ENCODE peak calls at places on chromosomes 4 and X, in four cellular contexts. S is mucosa of descending colon, H is lower lobe of right lung, I is GM23338. P is an unnamed sample.
A peak's percentile ranks its signal among the peaks of the same experiment; 100 is the strongest.

GRCh38 chr4:73477176-73477575 is 4.4 kb upstream of the AFM start:
- DNase-seq in I (no peak), H (no peak), S (no peak), P (no peak)

GRCh38 chrX:22097295-22097694 is 65.2 kb downstream of the PHEX start:
- DNase-seq in I (no peak), S (no peak), H (no peak), P (no peak)

GRCh38 chr4:180665994-180666818 is 1577.0 kb upstream of the TENM3 start:
- DNase-seq in S (peak; percentile 10), H (no peak), I (peak; percentile 88), P (no peak)

GRCh38 chrX:134840370-134840769 is 150.4 kb upstream of the SMIM10 start:
- DNase-seq in I (no peak), H (no peak), S (no peak), P (no peak)

GRCh38 chr4:6767725-6768538 is 14.6 kb upstream of the KIAA0232 start:
- DNase-seq in I (no peak), S (peak; percentile 75), H (peak; percentile 39), P (peak; percentile 44)

GRCh38 chrX:56233682-56234081 is 1.5 kb downstream of the KLF8 start:
- DNase-seq in H (peak; percentile 76), S (peak; percentile 51), I (peak; percentile 74), P (peak; percentile 63)

GRCh38 chr4:15385928-15386327 is 41.9 kb upstream of the C1QTNF7 start:
- DNase-seq in S (no peak), I (no peak), H (no peak), P (peak; percentile 52)

GRCh38 chr4:164888096-164888495 is 11.1 kb downstream of the APELA start:
- DNase-seq in S (no peak), H (no peak), I (no peak), P (no peak)

GRCh38 chr4:119131160-119131559 is 4.5 kb upstream of the MYOZ2 start:
- DNase-seq in S (no peak), H (no peak), I (no peak), P (no peak)

GRCh38 chrX:153662266-153662665 is 11.3 kb downstream of the PNCK start:
- DNase-seq in H (peak; percentile 65), S (peak; percentile 82), I (peak; percentile 81), P (peak; percentile 38)

GRCh38 chr4:156158747-156159146 is 205.1 kb upstream of the CTSO start:
- DNase-seq in I (no peak), S (no peak), H (no peak), P (no peak)

GRCh38 chr4:156154978-156155377 is 201.3 kb upstream of the CTSO start:
- DNase-seq in H (no peak), S (no peak), I (no peak), P (no peak)
- TF ChIP-seq CTCF in H (no peak), S (no peak), I (peak; percentile 20), P (no peak)

GRCh38 chr4:76277667-76278066 is 26.1 kb downstream of the FAM47E start:
- DNase-seq in H (no peak), I (no peak), S (no peak), P (no peak)

GRCh38 chr4:76276813-76277212 is 25.3 kb downstream of the FAM47E start:
- DNase-seq in H (no peak), I (no peak), S (no peak), P (no peak)

GRCh38 chr4:76279462-76279861 is 27.1 kb upstream of the STBD1 start:
- DNase-seq in I (no peak), S (no peak), H (no peak), P (no peak)

GRCh38 chr4:76280488-76281441 is 25.8 kb upstream of the STBD1 start:
- DNase-seq in I (no peak), H (no peak), S (no peak), P (no peak)

GRCh38 chr4:76278583-76278982 is 27.1 kb downstream of the FAM47E start:
- DNase-seq in S (no peak), H (no peak), I (no peak), P (no peak)
- H3K4me1 ChIP-seq in S (peaks cover 27% of the 10 kb centered on the region), H (no peaks in the 10 kb centered on the region), I (no peaks in the 10 kb centered on the region), P (peaks cover 9% of the 10 kb centered on the region)

GRCh38 chr4:106806158-106806797 is 229.8 kb downstream of the DKK2 start:
- DNase-seq in H (no peak), I (no peak), S (no peak), P (no peak)

GRCh38 chr4:106810122-106810521 is 226.0 kb downstream of the DKK2 start:
- DNase-seq in S (no peak), I (no peak), H (no peak), P (no peak)

GRCh38 chr4:106803107-106803506 is 233.0 kb downstream of the DKK2 start:
- DNase-seq in I (no peak), S (no peak), H (no peak), P (no peak)

DNA sequence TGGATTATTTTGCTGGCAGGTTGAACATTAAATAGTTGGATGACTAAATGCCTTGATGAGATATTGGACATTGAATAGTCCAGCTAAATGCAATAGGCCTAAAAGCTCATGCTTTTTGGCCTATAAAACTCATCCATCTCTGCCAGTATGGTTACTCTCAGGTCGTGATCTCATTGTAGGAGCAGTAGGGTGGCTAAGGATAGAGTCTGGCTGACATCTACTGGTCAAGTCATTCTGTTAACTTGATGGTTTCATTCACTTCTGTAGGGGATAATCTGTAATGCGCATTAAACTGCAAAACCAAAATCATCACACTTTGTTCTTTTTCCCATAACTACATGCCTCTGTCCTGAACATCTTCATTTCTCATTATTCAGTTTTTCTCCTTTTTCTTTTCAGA is 227.0 kb downstream of the DKK2 start:
- DNase-seq in I (peak; percentile 35), S (peak; percentile 38), H (no peak), P (no peak)
- TF ChIP-seq CTCF in I (peak; percentile 55), S (no peak), H (peak; percentile 29), P (no peak)

GRCh38 chr4:93448691-93449293 is 379.8 kb upstream of the ATOH1 start:
- DNase-seq in I (no peak), S (no peak), H (no peak), P (no peak)
- H3K4me1 ChIP-seq in I (no peaks in the 10 kb centered on the region), S (no peaks in the 10 kb centered on the region), H (no peaks in the 10 kb centered on the region), P (no peaks in the 10 kb centered on the region)

DNA sequence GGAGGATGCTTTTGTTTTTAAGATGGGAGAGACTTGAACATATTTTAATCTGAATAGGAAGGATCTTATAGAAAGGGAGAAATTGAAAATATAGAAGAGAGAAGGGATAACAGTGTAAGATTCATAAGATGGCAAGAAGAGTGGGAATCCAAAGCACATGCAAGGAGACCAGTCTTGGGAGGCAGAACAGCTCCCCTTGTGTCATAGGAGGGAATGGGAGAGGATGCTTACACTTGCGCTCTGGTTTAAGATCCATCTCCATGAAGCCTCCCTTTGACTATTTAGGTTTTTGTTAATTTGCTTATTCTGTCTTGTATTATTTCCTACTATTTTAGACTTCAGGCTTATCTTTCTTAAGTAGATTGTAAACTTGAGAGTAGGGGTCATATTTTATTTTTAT is 42.7 kb downstream of the KIF4A start:
- DNase-seq in S (no peak), I (peak; percentile 20), H (no peak), P (no peak)
- TF ChIP-seq CTCF in S (no peak), I (peak; percentile 35), H (no peak), P (no peak)

GRCh38 chrX:53282313-53282712 is 929 bp upstream of the IQSEC2 start:
- DNase-seq in S (peak; percentile 13), I (no peak), H (no peak), P (peak; percentile 59)

GRCh38 chrX:53283567-53283966 is 2.2 kb upstream of the IQSEC2 start:
- DNase-seq in H (no peak), S (no peak), I (no peak), P (no peak)

GRCh38 chrX:53281321-53281822 is at the start of gene IQSEC2:
- DNase-seq in S (peak; percentile 88), H (peak; percentile 86), I (peak; percentile 59), P (peak; percentile 91)

GRCh38 chrX:53284684-53285447 is 3.5 kb upstream of the IQSEC2 start:
- DNase-seq in H (peak; percentile 66), I (peak; percentile 68), S (peak; percentile 65), P (peak; percentile 44)

GRCh38 chrX:53283099-53283498 is 1.7 kb upstream of the IQSEC2 start:
- DNase-seq in H (no peak), S (no peak), I (no peak), P (no peak)
- H3K4me1 ChIP-seq in H (peaks cover 27% of the 10 kb centered on the region), S (peaks cover 12% of the 10 kb centered on the region), I (no peaks in the 10 kb centered on the region), P (peaks cover 51% of the 10 kb centered on the region)

DNA sequence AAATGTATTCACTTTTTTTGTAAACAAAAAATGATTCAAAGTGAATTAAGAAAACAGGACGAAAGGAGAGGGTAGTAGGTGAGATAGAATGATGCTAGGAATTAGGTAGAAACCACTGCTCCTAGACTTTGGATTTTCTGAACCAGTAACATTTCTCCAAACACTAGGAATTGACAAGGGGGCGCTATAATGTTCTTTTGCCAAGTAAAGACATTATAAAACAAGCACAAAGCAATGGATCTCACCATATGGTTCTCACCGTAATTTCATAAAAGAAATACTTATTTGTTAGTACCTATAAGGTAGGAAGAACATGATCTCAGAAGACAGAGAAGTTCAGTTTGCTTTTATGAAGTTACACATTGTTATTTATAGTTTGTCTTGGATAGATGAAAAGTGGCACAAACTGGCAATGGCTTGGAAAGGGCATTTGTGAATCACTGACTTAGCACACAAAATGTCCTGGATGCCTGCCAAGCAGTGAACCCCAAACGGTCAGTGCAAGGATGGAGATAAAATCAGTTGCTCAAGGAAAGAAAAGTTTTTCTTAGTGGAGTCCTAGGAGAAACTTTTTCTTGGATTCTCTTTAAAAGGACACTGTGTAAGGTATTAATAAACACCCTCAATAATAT is 8.1 kb upstream of the TBC1D1 start:
- DNase-seq in H (no peak), S (no peak), I (peak; percentile 75), P (no peak)
- TF ChIP-seq CTCF in H (no peak), S (no peak), I (peak; percentile 72), P (no peak)

DNA sequence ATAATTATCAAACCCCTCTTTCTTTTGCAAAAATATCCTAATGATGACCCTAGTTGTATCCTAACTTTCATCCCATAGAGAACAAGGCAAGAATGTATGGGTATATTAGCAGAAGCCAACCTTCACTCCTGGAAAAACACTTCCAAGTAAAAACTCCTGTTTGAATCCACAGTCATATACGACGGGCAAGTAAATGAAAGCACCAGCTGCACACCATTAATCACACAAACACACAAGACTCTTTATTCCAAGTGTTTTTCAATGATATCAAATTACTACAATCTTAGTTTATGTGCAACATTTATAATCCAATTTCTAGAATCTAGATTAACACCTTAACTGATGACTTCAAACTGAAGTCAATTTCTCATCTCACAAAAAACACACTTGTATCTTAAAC is 22.9 kb downstream of the ACSL4 start:
- DNase-seq in I (no peak), H (no peak), S (no peak), P (no peak)
- H3K4me1 ChIP-seq in I (no peaks in the 10 kb centered on the region), H (peaks cover 45% of the 10 kb centered on the region), S (no peaks in the 10 kb centered on the region), P (peaks cover 10% of the 10 kb centered on the region)